ENCODE peak calls at places on chromosome 14, in four cellular contexts. One of them, this sample, is unnamed.

GRCh38 chr14:55180006-55180405 is 11.4 kb downstream of the DLGAP5 start:
- DNase-seq in GM20000: no peak
- DNase-seq in RWPE1: no peak
- DNase-seq in heart right ventricle: no peak
- DNase-seq in this sample: no peak

GRCh38 chr14:94109915-94110250 is 653 bp upstream of the IFI27 start:
- DNase-seq in GM20000: no peak
- DNase-seq in RWPE1: no peak
- DNase-seq in heart right ventricle: no peak
- DNase-seq in this sample: no peak

GRCh38 chr14:34243401-34243800 is 218.6 kb downstream of the SPTSSA start:
- DNase-seq in GM20000: no peak
- DNase-seq in RWPE1: no peak
- DNase-seq in heart right ventricle: no peak
- DNase-seq in this sample: no peak

GRCh38 chr14:94368956-94369355 is 19.4 kb downstream of the SERPINA1 start:
- DNase-seq in GM20000: no peak
- DNase-seq in RWPE1: no peak
- DNase-seq in heart right ventricle: no peak
- DNase-seq in this sample: no peak

GRCh38 chr14:54493293-54493692 is 4.5 kb upstream of the GMFB start:
- DNase-seq in GM20000: no peak
- DNase-seq in RWPE1: no peak
- DNase-seq in heart right ventricle: no peak
- DNase-seq in this sample: peak; percentile 12

GRCh38 chr14:33836203-33836894 is 114.5 kb downstream of the EGLN3 start:
- DNase-seq in GM20000: no peak
- DNase-seq in RWPE1: no peak
- DNase-seq in heart right ventricle: no peak
- DNase-seq in this sample: no peak

GRCh38 chr14:104267895-104268294 is 129.5 kb downstream of the KIF26A start:
- DNase-seq in GM20000: no peak
- DNase-seq in RWPE1: no peak
- DNase-seq in heart right ventricle: no peak
- DNase-seq in this sample: no peak

GRCh38 chr14:104517426-104517825 is 62.1 kb upstream of the C14orf180 start:
- DNase-seq in GM20000: no peak
- DNase-seq in RWPE1: no peak
- DNase-seq in heart right ventricle: no peak
- DNase-seq in this sample: no peak

GRCh38 chr14:61472801-61473376 is 151.5 kb downstream of the PRKCH start:
- DNase-seq in GM20000: no peak
- DNase-seq in RWPE1: no peak
- DNase-seq in heart right ventricle: no peak
- DNase-seq in this sample: no peak

GRCh38 chr14:74176404-74176788 is 62.9 kb upstream of the VSX2 start:
- DNase-seq in GM20000: no peak
- DNase-seq in RWPE1: no peak
- DNase-seq in heart right ventricle: no peak
- DNase-seq in this sample: no peak

GRCh38 chr14:78088941-78089340 is 81.2 kb upstream of the NRXN3 start:
- DNase-seq in GM20000: no peak
- DNase-seq in RWPE1: no peak
- DNase-seq in heart right ventricle: no peak
- DNase-seq in this sample: no peak

GRCh38 chr14:70640938-70641547 is 673 bp upstream of the TTC9 start:
- DNase-seq in GM20000: peak; percentile 82
- DNase-seq in RWPE1: peak; percentile 60
- DNase-seq in heart right ventricle: no peak
- DNase-seq in this sample: peak; percentile 40

GRCh38 chr14:105392161-105393090 is 5.9 kb upstream of the TEX22 start:
- DNase-seq in GM20000: no peak
- DNase-seq in RWPE1: no peak
- DNase-seq in heart right ventricle: no peak
- DNase-seq in this sample: no peak

GRCh38 chr14:67335781-67336180 is 23.8 kb downstream of the ATP6V1D start:
- DNase-seq in GM20000: no peak
- DNase-seq in RWPE1: no peak
- DNase-seq in heart right ventricle: no peak
- DNase-seq in this sample: peak; percentile 20

GRCh38 chr14:106605548-106606448 is 1079.4 kb downstream of the TMEM121 start:
- DNase-seq in GM20000: peak; percentile 81
- DNase-seq in RWPE1: no peak
- DNase-seq in heart right ventricle: peak; percentile 18
- DNase-seq in this sample: peak; percentile 53

GRCh38 chr14:61528591-61529021 is 166.7 kb upstream of the HIF1A start:
- DNase-seq in GM20000: no peak
- DNase-seq in RWPE1: no peak
- DNase-seq in heart right ventricle: no peak
- DNase-seq in this sample: no peak

GRCh38 chr14:58912799-58913432 is 275.2 kb downstream of the DACT1 start:
- DNase-seq in GM20000: no peak
- DNase-seq in RWPE1: no peak
- DNase-seq in heart right ventricle: no peak
- DNase-seq in this sample: no peak

GRCh38 chr14:34250959-34251358 is 211.1 kb downstream of the SPTSSA start:
- DNase-seq in GM20000: no peak
- DNase-seq in RWPE1: no peak
- DNase-seq in heart right ventricle: no peak
- DNase-seq in this sample: no peak

GRCh38 chr14:23294734-23295561 is 7.7 kb downstream of the PPP1R3E start:
- DNase-seq in GM20000: peak; percentile 27
- DNase-seq in RWPE1: no peak
- DNase-seq in heart right ventricle: no peak
- DNase-seq in this sample: peak; percentile 49

GRCh38 chr14:53409289-53409688 is 256.2 kb upstream of the DDHD1 start:
- DNase-seq in GM20000: no peak
- DNase-seq in RWPE1: no peak
- DNase-seq in heart right ventricle: no peak
- DNase-seq in this sample: no peak

GRCh38 chr14:105173901-105174894 is 5.6 kb upstream of the JAG2 start:
- DNase-seq in GM20000: no peak
- DNase-seq in RWPE1: peak; percentile 82
- DNase-seq in heart right ventricle: no peak
- DNase-seq in this sample: no peak

GRCh38 chr14:91925727-91926121 is 21.8 kb downstream of the FBLN5 start:
- DNase-seq in GM20000: no peak
- DNase-seq in RWPE1: no peak
- DNase-seq in heart right ventricle: no peak
- DNase-seq in this sample: no peak

GRCh38 chr14:28157887-28158791 is 608.4 kb upstream of the FOXG1 start:
- DNase-seq in GM20000: no peak
- DNase-seq in RWPE1: no peak
- DNase-seq in heart right ventricle: no peak
- DNase-seq in this sample: no peak

GRCh38 chr14:72523397-72524157 is 370.3 kb downstream of the DPF3 start:
- DNase-seq in GM20000: no peak
- DNase-seq in RWPE1: no peak
- DNase-seq in heart right ventricle: no peak
- DNase-seq in this sample: no peak

GRCh38 chr14:52808101-52808500 is 16.7 kb upstream of the GNPNAT1 start:
- DNase-seq in GM20000: no peak
- DNase-seq in RWPE1: no peak
- DNase-seq in heart right ventricle: no peak
- DNase-seq in this sample: no peak

GRCh38 chr14:76191297-76191696 is 39.6 kb downstream of the GPATCH2L start:
- DNase-seq in GM20000: no peak
- DNase-seq in RWPE1: no peak
- DNase-seq in heart right ventricle: no peak
- DNase-seq in this sample: no peak

GRCh38 chr14:36512585-36513003 is 7.4 kb downstream of the NKX2-1 start:
- DNase-seq in GM20000: no peak
- DNase-seq in RWPE1: no peak
- DNase-seq in heart right ventricle: no peak
- DNase-seq in this sample: no peak

GRCh38 chr14:29216774-29217232 is 450.2 kb downstream of the FOXG1 start:
- DNase-seq in GM20000: no peak
- DNase-seq in RWPE1: peak; percentile 13
- DNase-seq in heart right ventricle: no peak
- DNase-seq in this sample: no peak

GRCh38 chr14:99383457-99384428 is 96.9 kb downstream of the SETD3 start:
- DNase-seq in GM20000: no peak
- DNase-seq in RWPE1: peak; percentile 43
- DNase-seq in heart right ventricle: no peak
- DNase-seq in this sample: no peak

GRCh38 chr14:30034049-30034635 is 106.5 kb upstream of the PRKD1 start:
- DNase-seq in GM20000: no peak
- DNase-seq in RWPE1: no peak
- DNase-seq in heart right ventricle: no peak
- DNase-seq in this sample: no peak

GRCh38 chr14:59123975-59124374 is 64.5 kb upstream of the DAAM1 start:
- DNase-seq in GM20000: no peak
- DNase-seq in RWPE1: peak; percentile 20
- DNase-seq in heart right ventricle: no peak
- DNase-seq in this sample: no peak

GRCh38 chr14:80845877-80846276 is 95.7 kb downstream of the CEP128 start:
- DNase-seq in GM20000: no peak
- DNase-seq in RWPE1: no peak
- DNase-seq in heart right ventricle: no peak
- DNase-seq in this sample: no peak

GRCh38 chr14:102363182-102363952 is 626 bp downstream of the TECPR2 start:
- DNase-seq in GM20000: no peak
- DNase-seq in RWPE1: peak; percentile 49
- DNase-seq in heart right ventricle: no peak
- DNase-seq in this sample: no peak

DNA sequence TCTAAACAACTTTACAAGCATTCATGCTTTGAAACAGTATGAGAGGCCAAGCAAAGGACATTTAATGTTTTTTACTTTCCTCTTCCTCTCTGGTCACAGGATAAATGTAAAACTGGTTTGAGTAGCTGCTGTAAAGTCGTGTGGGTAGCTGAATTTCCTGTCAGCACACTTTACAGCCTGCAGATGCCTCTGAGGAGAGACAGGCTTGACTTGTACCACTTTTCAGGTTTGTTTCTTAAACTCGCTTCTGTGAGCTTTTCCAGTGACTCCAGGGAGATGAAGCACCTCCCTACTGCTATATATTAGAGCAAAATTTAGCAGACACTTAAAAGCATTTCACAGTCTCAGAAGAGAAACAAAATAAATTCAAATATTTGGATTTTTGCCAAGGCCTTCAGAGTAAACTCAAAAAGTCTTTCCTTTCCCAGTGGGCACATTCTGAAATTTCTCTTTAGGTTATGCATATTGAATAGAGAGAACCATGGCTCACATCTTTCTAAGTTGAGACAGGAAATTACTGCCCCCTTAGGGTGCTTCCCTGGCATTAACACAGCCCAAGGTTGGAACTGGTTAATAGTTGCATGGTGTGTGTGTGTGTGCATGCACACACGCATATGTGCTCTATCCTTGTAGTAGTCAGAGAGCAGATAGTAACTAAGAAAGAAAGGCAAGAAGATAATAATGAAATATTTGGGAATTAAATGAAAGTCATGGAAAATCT is 557.3 kb upstream of the MIS18BP1 start:
- DNase-seq in GM20000: peak; percentile 5
- DNase-seq in RWPE1: no peak
- DNase-seq in heart right ventricle: no peak
- DNase-seq in this sample: no peak
- TF ChIP-seq CTCF in GM20000: no peak
- TF ChIP-seq CTCF in RWPE1: no peak
- TF ChIP-seq CTCF in heart right ventricle: no peak
- TF ChIP-seq CTCF in this sample: no peak

DNA sequence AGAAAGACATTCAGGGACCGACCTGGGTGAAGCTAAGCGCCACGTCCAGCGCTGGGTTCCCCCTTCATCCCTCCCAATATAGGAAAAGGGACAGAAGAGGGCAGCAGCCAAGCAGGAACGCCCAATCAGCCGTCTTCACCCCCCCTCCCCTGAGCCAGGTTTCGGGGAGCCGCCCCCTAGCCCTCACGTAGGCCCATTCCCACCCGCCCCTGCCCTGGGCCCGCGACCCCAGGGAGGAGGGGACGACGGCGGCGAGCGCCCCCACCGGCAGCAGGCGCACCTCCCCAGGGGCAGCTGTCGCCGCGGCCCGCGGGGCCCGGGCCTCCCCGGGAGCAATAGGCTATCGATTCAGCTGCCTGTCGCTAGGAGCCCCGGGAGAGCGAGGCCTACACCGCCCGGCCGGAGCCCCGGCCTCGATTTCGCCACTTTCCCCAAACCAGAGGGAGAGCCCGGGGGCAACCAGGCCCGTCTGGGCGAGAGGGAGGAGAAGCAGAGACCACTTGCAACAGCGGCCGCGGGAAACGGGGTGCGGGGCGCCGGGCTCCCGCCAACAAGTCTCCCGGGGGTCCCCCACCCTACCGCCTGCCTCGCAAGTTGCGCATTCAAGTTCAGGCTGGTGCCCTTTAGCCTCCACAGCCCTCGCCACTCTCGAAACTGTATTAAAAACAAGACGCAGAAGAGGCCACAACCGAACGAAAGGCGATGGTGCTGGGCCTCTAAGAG is 1.3 kb downstream of the DCAF5 start:
- DNase-seq in GM20000: peak; percentile 93
- DNase-seq in RWPE1: peak; percentile 73
- DNase-seq in heart right ventricle: peak; percentile 78
- DNase-seq in this sample: peak; percentile 81
- TF ChIP-seq CTCF in GM20000: peak; percentile 57
- TF ChIP-seq CTCF in RWPE1: peak; percentile 73
- TF ChIP-seq CTCF in heart right ventricle: peak; percentile 40
- TF ChIP-seq CTCF in this sample: peak; percentile 67

DNA sequence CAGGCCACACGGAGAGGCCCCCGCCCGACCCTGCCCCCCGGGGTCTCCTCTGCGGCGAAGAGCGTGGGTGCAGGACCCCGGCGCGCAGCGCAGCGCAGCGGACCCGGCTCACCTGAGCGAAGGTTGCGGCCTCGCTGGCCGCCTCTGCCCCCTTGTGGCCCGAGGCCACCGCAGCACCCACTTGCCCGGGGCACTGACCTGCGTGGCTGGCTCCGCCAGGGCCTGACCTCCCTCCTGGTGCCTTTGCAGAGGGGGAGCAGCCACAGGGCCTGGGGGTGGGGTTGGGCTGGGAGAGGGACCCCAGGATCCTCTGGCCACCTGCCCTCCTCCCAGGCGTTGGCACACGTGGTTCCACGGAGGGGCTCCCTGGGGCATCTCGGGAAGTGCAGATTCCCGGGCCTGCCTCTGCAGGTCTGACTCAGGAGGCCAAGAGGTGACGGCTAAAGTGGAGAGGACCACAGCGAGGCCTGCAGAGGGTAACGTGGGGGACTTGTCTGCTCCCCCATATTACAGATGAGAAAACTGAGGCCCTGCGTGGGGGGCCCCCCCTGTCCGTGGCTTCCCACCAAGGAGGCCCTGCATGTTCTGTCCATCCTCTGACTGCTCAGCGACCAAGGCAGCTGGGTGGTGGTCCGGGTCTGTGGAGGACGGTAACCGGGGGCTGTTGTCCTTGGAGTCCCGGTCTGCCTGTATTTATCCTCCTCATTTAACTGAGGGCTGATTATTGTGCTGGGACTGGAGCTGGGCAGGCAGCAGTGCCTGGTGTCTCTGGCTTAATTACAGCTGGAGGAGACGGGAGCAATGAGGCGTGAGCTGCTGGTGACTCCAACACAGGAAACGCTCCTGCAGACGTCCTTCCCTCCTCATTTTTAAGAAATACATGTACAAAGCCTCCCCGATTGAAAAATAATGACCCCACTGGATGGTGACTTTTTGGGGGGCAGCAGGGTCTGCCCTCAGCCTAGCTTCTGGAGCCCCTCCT is 67.9 kb upstream of the BEGAIN start:
- DNase-seq in GM20000: peak; percentile 75
- DNase-seq in RWPE1: peak; percentile 55
- DNase-seq in heart right ventricle: peak; percentile 40
- DNase-seq in this sample: peak; percentile 71
- TF ChIP-seq CTCF in GM20000: peak; percentile 84
- TF ChIP-seq CTCF in RWPE1: peak; percentile 68
- TF ChIP-seq CTCF in heart right ventricle: peak; percentile 48
- TF ChIP-seq CTCF in this sample: peak; percentile 70

GRCh38 chr14:100524933-100525243 is 62.3 kb downstream of the BEGAIN start:
- DNase-seq in GM20000: peak; percentile 31
- DNase-seq in RWPE1: no peak
- DNase-seq in heart right ventricle: no peak
- DNase-seq in this sample: no peak
- TF ChIP-seq CTCF in GM20000: no peak
- TF ChIP-seq CTCF in RWPE1: no peak
- TF ChIP-seq CTCF in heart right ventricle: no peak
- TF ChIP-seq CTCF in this sample: no peak